ENCODE peak calls at places on chromosomes 4 and X, in nine cellular contexts. One of them, this sample, is unnamed.

GRCh38 chrX:136146614-136147319 is 566 bp upstream of the FHL1 start:
- DNase-seq in lung: no peak
- DNase-seq in progenitor cell of endocrine pancreas: no peak
- DNase-seq in cardiac muscle cell: peak
- DNase-seq in HFFc6: no peak
- DNase-seq in IMR-90: no peak
- DNase-seq in GM12864: no peak
- DNase-seq in nephron progenitor cell: peak
- DNase-seq in K562: no peak
- DNase-seq in this sample: no peak

GRCh38 chr4:145694929-145695328 is 15.0 kb downstream of the C4orf51 start:
- DNase-seq in lung: no peak
- DNase-seq in progenitor cell of endocrine pancreas: no peak
- DNase-seq in cardiac muscle cell: no peak
- DNase-seq in HFFc6: peak
- DNase-seq in IMR-90: peak
- DNase-seq in GM12864: no peak
- DNase-seq in nephron progenitor cell: no peak
- DNase-seq in K562: no peak
- DNase-seq in this sample: no peak

GRCh38 chr4:102454278-102454677 is 46.9 kb upstream of the NFKB1 start:
- DNase-seq in lung: no peak
- DNase-seq in progenitor cell of endocrine pancreas: no peak
- DNase-seq in cardiac muscle cell: no peak
- DNase-seq in HFFc6: no peak
- DNase-seq in IMR-90: no peak
- DNase-seq in GM12864: no peak
- DNase-seq in nephron progenitor cell: no peak
- DNase-seq in K562: no peak
- DNase-seq in this sample: no peak

GRCh38 chr4:78585633-78586032 is 34.1 kb downstream of the ANXA3 start:
- DNase-seq in lung: no peak
- DNase-seq in progenitor cell of endocrine pancreas: no peak
- DNase-seq in cardiac muscle cell: no peak
- DNase-seq in HFFc6: peak
- DNase-seq in IMR-90: peak
- DNase-seq in GM12864: no peak
- DNase-seq in nephron progenitor cell: no peak
- DNase-seq in K562: no peak
- DNase-seq in this sample: no peak

GRCh38 chrX:10177620-10178019 is 20.8 kb downstream of the CLCN4 start:
- DNase-seq in lung: no peak
- DNase-seq in progenitor cell of endocrine pancreas: no peak
- DNase-seq in cardiac muscle cell: no peak
- DNase-seq in HFFc6: no peak
- DNase-seq in IMR-90: peak
- DNase-seq in GM12864: no peak
- DNase-seq in nephron progenitor cell: no peak
- DNase-seq in K562: no peak
- DNase-seq in this sample: peak

GRCh38 chr4:41969666-41970065 is 11.9 kb upstream of the DCAF4L1 start:
- DNase-seq in lung: no peak
- DNase-seq in progenitor cell of endocrine pancreas: no peak
- DNase-seq in cardiac muscle cell: no peak
- DNase-seq in HFFc6: no peak
- DNase-seq in IMR-90: no peak
- DNase-seq in GM12864: no peak
- DNase-seq in nephron progenitor cell: no peak
- DNase-seq in K562: no peak
- DNase-seq in this sample: no peak

GRCh38 chr4:169341490-169341889 is 70.7 kb upstream of the SH3RF1 start:
- DNase-seq in lung: no peak
- DNase-seq in progenitor cell of endocrine pancreas: no peak
- DNase-seq in cardiac muscle cell: no peak
- DNase-seq in HFFc6: peak
- DNase-seq in IMR-90: peak
- DNase-seq in GM12864: peak
- DNase-seq in nephron progenitor cell: no peak
- DNase-seq in K562: no peak
- DNase-seq in this sample: no peak

GRCh38 chrX:86148024-86148511 is at the start of gene DACH2:
- DNase-seq in lung: peak
- DNase-seq in progenitor cell of endocrine pancreas: peak
- DNase-seq in cardiac muscle cell: peak
- DNase-seq in HFFc6: no peak
- DNase-seq in IMR-90: peak
- DNase-seq in GM12864: no peak
- DNase-seq in nephron progenitor cell: peak
- DNase-seq in K562: peak
- DNase-seq in this sample: no peak

GRCh38 chr4:145069361-145069760 is 28.6 kb downstream of the ANAPC10 start:
- DNase-seq in lung: no peak
- DNase-seq in progenitor cell of endocrine pancreas: no peak
- DNase-seq in cardiac muscle cell: no peak
- DNase-seq in HFFc6: peak
- DNase-seq in IMR-90: peak
- DNase-seq in GM12864: no peak
- DNase-seq in nephron progenitor cell: no peak
- DNase-seq in K562: no peak
- DNase-seq in this sample: no peak

GRCh38 chr4:114264877-114265291 is 285.4 kb upstream of the ARSJ start:
- DNase-seq in lung: no peak
- DNase-seq in progenitor cell of endocrine pancreas: no peak
- DNase-seq in cardiac muscle cell: no peak
- DNase-seq in HFFc6: peak
- DNase-seq in IMR-90: peak
- DNase-seq in GM12864: no peak
- DNase-seq in nephron progenitor cell: no peak
- DNase-seq in K562: no peak
- DNase-seq in this sample: no peak

GRCh38 chr4:112296949-112297483 is at the start of gene ALPK1:
- DNase-seq in lung: no peak
- DNase-seq in progenitor cell of endocrine pancreas: no peak
- DNase-seq in cardiac muscle cell: no peak
- DNase-seq in HFFc6: peak
- DNase-seq in IMR-90: peak
- DNase-seq in GM12864: no peak
- DNase-seq in nephron progenitor cell: no peak
- DNase-seq in K562: peak
- DNase-seq in this sample: peak

GRCh38 chr4:82691431-82691830 is 107.2 kb downstream of the SCD5 start:
- DNase-seq in lung: no peak
- DNase-seq in progenitor cell of endocrine pancreas: no peak
- DNase-seq in cardiac muscle cell: no peak
- DNase-seq in HFFc6: no peak
- DNase-seq in IMR-90: no peak
- DNase-seq in GM12864: no peak
- DNase-seq in nephron progenitor cell: no peak
- DNase-seq in K562: no peak
- DNase-seq in this sample: no peak

GRCh38 chr4:10092481-10093272 is 23.9 kb downstream of the WDR1 start:
- DNase-seq in lung: no peak
- DNase-seq in progenitor cell of endocrine pancreas: no peak
- DNase-seq in cardiac muscle cell: peak
- DNase-seq in HFFc6: no peak
- DNase-seq in IMR-90: no peak
- DNase-seq in GM12864: no peak
- DNase-seq in nephron progenitor cell: no peak
- DNase-seq in K562: no peak
- DNase-seq in this sample: no peak

GRCh38 chrX:15843960-15844359 is 10.7 kb downstream of the AP1S2 start:
- DNase-seq in lung: no peak
- DNase-seq in progenitor cell of endocrine pancreas: no peak
- DNase-seq in cardiac muscle cell: no peak
- DNase-seq in HFFc6: no peak
- DNase-seq in IMR-90: no peak
- DNase-seq in GM12864: no peak
- DNase-seq in nephron progenitor cell: no peak
- DNase-seq in K562: no peak
- DNase-seq in this sample: no peak

GRCh38 chrX:17374619-17375360 is at the start of gene NHS:
- DNase-seq in lung: peak
- DNase-seq in progenitor cell of endocrine pancreas: peak
- DNase-seq in cardiac muscle cell: peak
- DNase-seq in HFFc6: peak
- DNase-seq in IMR-90: peak
- DNase-seq in GM12864: no peak
- DNase-seq in nephron progenitor cell: peak
- DNase-seq in K562: peak
- DNase-seq in this sample: no peak

GRCh38 chrX:10242036-10242435 is 85.3 kb downstream of the CLCN4 start:
- DNase-seq in lung: no peak
- DNase-seq in progenitor cell of endocrine pancreas: no peak
- DNase-seq in cardiac muscle cell: no peak
- DNase-seq in HFFc6: no peak
- DNase-seq in IMR-90: no peak
- DNase-seq in GM12864: no peak
- DNase-seq in nephron progenitor cell: no peak
- DNase-seq in K562: no peak
- DNase-seq in this sample: no peak

GRCh38 chr4:7193040-7193958 is 961 bp downstream of the SORCS2 start:
- DNase-seq in lung: no peak
- DNase-seq in progenitor cell of endocrine pancreas: no peak
- DNase-seq in cardiac muscle cell: peak
- DNase-seq in HFFc6: no peak
- DNase-seq in IMR-90: no peak
- DNase-seq in GM12864: no peak
- DNase-seq in nephron progenitor cell: peak
- DNase-seq in K562: no peak
- DNase-seq in this sample: no peak

GRCh38 chr4:42555828-42556227 is 101.1 kb downstream of the ATP8A1 start:
- DNase-seq in lung: no peak
- DNase-seq in progenitor cell of endocrine pancreas: no peak
- DNase-seq in cardiac muscle cell: no peak
- DNase-seq in HFFc6: no peak
- DNase-seq in IMR-90: no peak
- DNase-seq in GM12864: no peak
- DNase-seq in nephron progenitor cell: no peak
- DNase-seq in K562: no peak
- DNase-seq in this sample: no peak

GRCh38 chr4:1178300-1179088 is 6.1 kb upstream of the SPON2 start:
- DNase-seq in lung: no peak
- DNase-seq in progenitor cell of endocrine pancreas: no peak
- DNase-seq in cardiac muscle cell: no peak
- DNase-seq in HFFc6: no peak
- DNase-seq in IMR-90: peak
- DNase-seq in GM12864: no peak
- DNase-seq in nephron progenitor cell: no peak
- DNase-seq in K562: no peak
- DNase-seq in this sample: no peak

GRCh38 chrX:100710816-100711215 is 21.1 kb downstream of the SYTL4 start:
- DNase-seq in lung: no peak
- DNase-seq in progenitor cell of endocrine pancreas: no peak
- DNase-seq in cardiac muscle cell: peak
- DNase-seq in HFFc6: no peak
- DNase-seq in IMR-90: no peak
- DNase-seq in GM12864: no peak
- DNase-seq in nephron progenitor cell: no peak
- DNase-seq in K562: no peak
- DNase-seq in this sample: no peak

DNA sequence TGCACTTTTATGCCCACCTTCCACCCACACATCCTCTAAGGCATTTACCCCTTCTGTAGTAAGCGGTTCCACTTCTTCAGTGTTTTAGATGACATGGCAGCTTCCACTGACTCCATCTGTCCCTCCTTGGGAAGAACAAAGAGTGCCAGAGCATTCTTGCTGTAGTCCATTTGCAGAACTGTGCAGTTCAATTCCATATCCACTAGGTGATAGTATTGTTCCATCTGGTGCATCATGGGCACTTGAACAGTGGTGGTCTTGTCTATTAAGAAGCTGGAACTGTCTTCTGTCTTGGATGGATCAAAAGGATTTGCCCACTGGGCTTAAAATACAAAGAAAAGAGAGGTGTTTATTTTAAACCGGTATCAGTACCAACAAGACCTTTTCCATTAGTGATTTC is 3.5 kb downstream of the SERPINA7 start:
- DNase-seq in lung: no peak
- DNase-seq in progenitor cell of endocrine pancreas: no peak
- DNase-seq in cardiac muscle cell: peak
- DNase-seq in HFFc6: no peak
- DNase-seq in IMR-90: no peak
- DNase-seq in GM12864: no peak
- DNase-seq in nephron progenitor cell: no peak
- DNase-seq in K562: no peak
- DNase-seq in this sample: no peak
- TF ChIP-seq CTCF in lung: no peak
- TF ChIP-seq CTCF in progenitor cell of endocrine pancreas: no peak
- TF ChIP-seq CTCF in cardiac muscle cell: peak
- TF ChIP-seq CTCF in HFFc6: no peak
- TF ChIP-seq CTCF in IMR-90: no peak
- TF ChIP-seq CTCF in GM12864: peak
- TF ChIP-seq CTCF in nephron progenitor cell: peak
- TF ChIP-seq CTCF in K562: peak
- TF ChIP-seq CTCF in this sample: no peak

DNA sequence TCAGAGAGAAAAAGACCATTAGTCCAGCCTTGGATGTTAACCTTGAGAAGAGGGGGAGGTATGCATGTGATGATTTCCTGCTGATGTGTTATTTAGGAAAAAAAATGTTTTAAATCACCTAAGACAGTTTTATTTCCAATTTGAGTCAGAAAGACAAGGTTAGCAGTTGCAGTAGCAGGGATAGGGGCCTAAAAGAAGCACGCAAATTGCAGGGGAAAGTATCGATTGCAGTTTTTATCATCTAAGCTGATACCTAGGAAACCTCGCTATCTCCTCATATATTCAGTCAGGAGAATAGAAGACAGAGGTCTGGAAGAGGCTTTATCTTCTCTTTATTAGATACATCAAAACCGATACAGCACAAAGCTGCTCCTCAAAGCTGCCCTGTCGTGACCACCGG is 289.5 kb downstream of the INPP4B start:
- DNase-seq in lung: no peak
- DNase-seq in progenitor cell of endocrine pancreas: no peak
- DNase-seq in cardiac muscle cell: no peak
- DNase-seq in HFFc6: no peak
- DNase-seq in IMR-90: no peak
- DNase-seq in GM12864: no peak
- DNase-seq in nephron progenitor cell: no peak
- DNase-seq in K562: no peak
- DNase-seq in this sample: no peak
- TF ChIP-seq CTCF in lung: no peak
- TF ChIP-seq CTCF in progenitor cell of endocrine pancreas: no peak
- TF ChIP-seq CTCF in cardiac muscle cell: no peak
- TF ChIP-seq CTCF in HFFc6: no peak
- TF ChIP-seq CTCF in IMR-90: no peak
- TF ChIP-seq CTCF in GM12864: no peak
- TF ChIP-seq CTCF in nephron progenitor cell: no peak
- TF ChIP-seq CTCF in K562: no peak
- TF ChIP-seq CTCF in this sample: no peak

GRCh38 chr4:158166701-158167100 is 6.1 kb downstream of the GASK1B start:
- DNase-seq in lung: no peak
- DNase-seq in progenitor cell of endocrine pancreas: no peak
- DNase-seq in cardiac muscle cell: no peak
- DNase-seq in HFFc6: no peak
- DNase-seq in IMR-90: no peak
- DNase-seq in GM12864: no peak
- DNase-seq in nephron progenitor cell: no peak
- DNase-seq in K562: no peak
- DNase-seq in this sample: no peak
- TF ChIP-seq CTCF in lung: no peak
- TF ChIP-seq CTCF in progenitor cell of endocrine pancreas: no peak
- TF ChIP-seq CTCF in cardiac muscle cell: peak
- TF ChIP-seq CTCF in HFFc6: no peak
- TF ChIP-seq CTCF in IMR-90: no peak
- TF ChIP-seq CTCF in GM12864: no peak
- TF ChIP-seq CTCF in nephron progenitor cell: no peak
- TF ChIP-seq CTCF in K562: no peak
- TF ChIP-seq CTCF in this sample: no peak

GRCh38 chr4:22238742-22239141 is 277.1 kb downstream of the ADGRA3 start:
- DNase-seq in lung: no peak
- DNase-seq in progenitor cell of endocrine pancreas: no peak
- DNase-seq in cardiac muscle cell: peak
- DNase-seq in HFFc6: no peak
- DNase-seq in IMR-90: no peak
- DNase-seq in GM12864: no peak
- DNase-seq in nephron progenitor cell: peak
- DNase-seq in K562: no peak
- DNase-seq in this sample: no peak
- TF ChIP-seq CTCF in lung: no peak
- TF ChIP-seq CTCF in progenitor cell of endocrine pancreas: peak
- TF ChIP-seq CTCF in cardiac muscle cell: peak
- TF ChIP-seq CTCF in HFFc6: peak
- TF ChIP-seq CTCF in IMR-90: no peak
- TF ChIP-seq CTCF in GM12864: no peak
- TF ChIP-seq CTCF in nephron progenitor cell: peak
- TF ChIP-seq CTCF in K562: no peak
- TF ChIP-seq CTCF in this sample: no peak